ENCODE peak calls at places on chromosomes 2 and 18, in six cellular contexts. G, I, X, E, W and L are unnamed samples. For H3K9me3, the result is how much of the 10 kb centered on the place peaks cover.

GRCh38 chr2:27572439-27572838 is 10.4 kb upstream of the ZNF512 start:
- DNase-seq in W (no peak), E (no peak), X (no peak), G (no peak), I (no peak), L (no peak)

GRCh38 chr2:165725421-165725820 is 68.6 kb downstream of the GALNT3 start:
- DNase-seq in E (no peak), X (no peak), W (no peak), I (no peak), G (no peak), L (no peak)

GRCh38 chr2:118496870-118497611 is 350.4 kb downstream of the EN1 start:
- DNase-seq in E (no peak), I (no peak), G (no peak), X (no peak), W (no peak), L (no peak)

GRCh38 chr2:134341476-134341875 is 87.6 kb downstream of the MGAT5 start:
- DNase-seq in X (no peak), G (no peak), E (no peak), I (no peak), W (no peak), L (no peak)

GRCh38 chr2:43462866-43463641 is 132.8 kb downstream of the THADA start:
- DNase-seq in E (peak), G (no peak), X (no peak), W (peak), I (no peak), L (no peak)

GRCh38 chr2:217611626-217612127 is 391.1 kb downstream of the TNS1 start:
- DNase-seq in X (no peak), G (no peak), W (no peak), I (no peak), E (no peak), L (no peak)

GRCh38 chr2:50143822-50144575 is 887.9 kb downstream of the NRXN1 start:
- DNase-seq in X (no peak), W (peak), I (peak), G (no peak), E (peak), L (no peak)

GRCh38 chr2:151051584-151052220 is 210.0 kb downstream of the RBM43 start:
- DNase-seq in G (no peak), E (peak), I (peak), X (no peak), W (peak), L (no peak)

GRCh38 chr2:152491139-152491472 is 156.1 kb downstream of the FMNL2 start:
- DNase-seq in X (peak), W (no peak), G (no peak), I (peak), E (no peak), L (peak)

GRCh38 chr18:77095356-77096030 is 37.1 kb downstream of the MBP start:
- DNase-seq in G (no peak), I (no peak), X (peak), E (no peak), W (no peak), L (no peak)

GRCh38 chr18:56468379-56468778 is 170.0 kb downstream of the TXNL1 start:
- DNase-seq in G (no peak), I (no peak), W (no peak), E (no peak), X (no peak), L (no peak)

GRCh38 chr2:233265899-233266431 is 14.5 kb downstream of the ATG16L1 start:
- DNase-seq in W (no peak), X (no peak), G (no peak), I (no peak), E (no peak), L (no peak)

GRCh38 chr2:47061989-47062678 is 93.0 kb downstream of the STPG4 start:
- DNase-seq in G (no peak), W (no peak), X (no peak), E (no peak), I (no peak), L (no peak)

GRCh38 chr18:48660346-48661228 is 121.8 kb downstream of the CTIF start:
- DNase-seq in G (no peak), I (no peak), X (no peak), E (no peak), W (no peak), L (no peak)

GRCh38 chr2:239939736-239940483 is 85.2 kb downstream of the NDUFA10 start:
- DNase-seq in G (no peak), E (no peak), X (peak), W (no peak), I (no peak), L (peak)

GRCh38 chr18:74541703-74542555 is 7.6 kb downstream of the CNDP1 start:
- DNase-seq in W (peak), E (no peak), X (no peak), G (no peak), I (no peak), L (no peak)

GRCh38 chr18:59268722-59269562 is 4.3 kb downstream of the RAX start:
- DNase-seq in G (no peak), X (no peak), W (peak), E (no peak), I (peak), L (no peak)

GRCh38 chr2:100577777-100578176 is 15.0 kb downstream of the PDCL3 start:
- DNase-seq in W (no peak), E (no peak), I (no peak), X (no peak), G (no peak), L (no peak)

GRCh38 chr2:6791682-6792081 is 74.0 kb downstream of the CMPK2 start:
- DNase-seq in G (no peak), X (no peak), I (no peak), W (no peak), E (no peak), L (no peak)

GRCh38 chr2:218992703-218993344 is 398 bp downstream of the CRYBA2 start:
- DNase-seq in E (no peak), G (no peak), I (peak), X (no peak), W (peak), L (no peak)

GRCh38 chr2:31238906-31239841 is 5.2 kb downstream of the EHD3 start:
- DNase-seq in G (no peak), W (no peak), I (no peak), E (no peak), X (no peak), L (no peak)

GRCh38 chr2:30150786-30151185 is 4.0 kb downstream of the YPEL5 start:
- DNase-seq in X (no peak), I (no peak), W (no peak), G (no peak), E (no peak), L (no peak)

GRCh38 chr2:215816424-215816823 is 196.9 kb downstream of the MREG start:
- DNase-seq in I (no peak), G (no peak), W (no peak), E (no peak), X (no peak), L (no peak)

GRCh38 chr2:235896061-235896460 is 272.1 kb downstream of the GBX2 start:
- DNase-seq in E (no peak), I (no peak), X (no peak), W (no peak), G (no peak), L (no peak)

GRCh38 chr2:3654464-3655225 is 3.4 kb upstream of the ALLC start:
- DNase-seq in G (no peak), I (no peak), E (no peak), X (no peak), W (no peak), L (no peak)

GRCh38 chr2:237486334-237486818 is 675 bp upstream of the MLPH start:
- DNase-seq in G (no peak), E (no peak), W (no peak), X (no peak), I (peak), L (no peak)

GRCh38 chr2:117785740-117786139 is 28.8 kb upstream of the DDX18 start:
- DNase-seq in G (no peak), I (peak), X (no peak), W (peak), E (peak), L (no peak)

GRCh38 chr2:79105259-79105658 is 15.0 kb upstream of the REG1A start:
- DNase-seq in I (no peak), G (no peak), X (no peak), E (no peak), W (no peak), L (no peak)

GRCh38 chr18:27844416-27844792 is 332.5 kb downstream of the CDH2 start:
- DNase-seq in G (no peak), X (no peak), I (no peak), E (no peak), W (no peak), L (no peak)

GRCh38 chr2:175844169-175844568 is 157.9 kb downstream of the LNPK start:
- DNase-seq in G (no peak), I (no peak), E (no peak), W (no peak), X (no peak), L (no peak)

GRCh38 chr2:144524190-144524957 is 4.5 kb upstream of the ZEB2 start:
- DNase-seq in G (no peak), X (peak), E (no peak), I (peak), W (peak), L (peak)

GRCh38 chr2:1421731-1422130 is 8.5 kb downstream of the TPO start:
- DNase-seq in G (no peak), X (no peak), W (no peak), I (no peak), E (no peak), L (no peak)

GRCh38 chr2:221444106-221444505 is 128.0 kb downstream of the EPHA4 start:
- DNase-seq in X (no peak), G (no peak), E (no peak), I (no peak), W (no peak), L (peak)

GRCh38 chr18:11654736-11655604 is 34.1 kb upstream of the GNAL start:
- DNase-seq in X (peak), W (peak), E (peak), I (peak), G (no peak), L (peak)

GRCh38 chr2:64769392-64770044 is 115.8 kb upstream of the SERTAD2 start:
- DNase-seq in W (peak), G (no peak), X (no peak), I (no peak), E (no peak), L (no peak)

GRCh38 chr2:64770137-64770780 is 116.5 kb upstream of the SERTAD2 start:
- DNase-seq in G (no peak), E (no peak), W (no peak), X (no peak), I (no peak), L (no peak)

GRCh38 chr2:64766841-64767669 is 113.3 kb upstream of the SERTAD2 start:
- DNase-seq in W (no peak), E (no peak), I (peak), X (no peak), G (no peak), L (no peak)

GRCh38 chr2:64768426-64769033 is 114.8 kb upstream of the SERTAD2 start:
- DNase-seq in W (no peak), X (no peak), E (peak), I (no peak), G (no peak), L (no peak)

GRCh38 chr2:64767670-64768425 is 114.1 kb upstream of the SERTAD2 start:
- DNase-seq in E (peak), X (peak), G (peak), I (peak), W (peak), L (peak)
- H3K4me3 ChIP-seq in E (peak), X (peak), G (peak), I (peak), W (peak), L (peak)

GRCh38 chr2:123061534-123061933 is 963.6 kb upstream of the CNTNAP5 start:
- DNase-seq in W (no peak), I (peak), E (no peak), G (no peak), X (no peak), L (no peak)
- H3K9me3 ChIP-seq in W (under half), I (under half), E (under half), G (under half), X (under half), L (under half)

DNA sequence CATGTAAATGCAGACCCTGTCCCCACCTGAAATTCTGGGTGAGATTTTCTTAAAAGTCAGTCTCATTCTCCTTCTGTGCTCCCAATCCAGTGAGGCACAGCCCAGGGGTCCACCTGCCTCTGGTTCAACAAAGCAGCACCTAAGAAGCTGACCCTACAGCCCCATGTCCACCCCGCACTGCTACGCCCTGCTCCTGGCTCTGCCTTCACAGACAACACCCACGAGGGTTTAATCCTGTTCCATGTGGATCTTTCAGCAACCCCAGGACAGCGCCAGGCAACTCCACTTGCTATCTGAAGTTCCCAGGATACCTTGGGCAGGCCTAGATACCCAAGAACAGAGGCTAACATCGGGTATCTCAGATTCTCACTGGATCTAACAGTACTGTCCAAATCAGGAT is 44.9 kb downstream of the HDLBP start:
- DNase-seq in X (no peak), G (no peak), E (no peak), I (no peak), W (no peak), L (no peak)
- H3K4me3 ChIP-seq in X (no peak), G (peak), E (peak), I (no peak), W (peak), L (peak)

GRCh38 chr2:22788749-22789148 is 596.2 kb upstream of the KLHL29 start:
- DNase-seq in X (no peak), G (no peak), W (no peak), E (no peak), I (no peak), L (no peak)

GRCh38 chr2:22787745-22788144 is 597.2 kb upstream of the KLHL29 start:
- DNase-seq in E (no peak), G (no peak), W (no peak), X (no peak), I (no peak), L (no peak)

GRCh38 chr2:22784586-22784985 is 600.4 kb upstream of the KLHL29 start:
- DNase-seq in G (no peak), X (no peak), W (no peak), I (peak), E (no peak), L (no peak)
- H3K9me3 ChIP-seq in G (under half), X (under half), W (under half), I (under half), E (under half), L (under half)

GRCh38 chr2:197495433-197496134 is 4.1 kb downstream of the HSPD1 start:
- DNase-seq in I (no peak), G (no peak), W (no peak), X (no peak), E (no peak), L (no peak)
- H3K4me3 ChIP-seq in I (no peak), G (no peak), W (no peak), X (no peak), E (no peak), L (no peak)

GRCh38 chr2:242043538-242044205 is 174.1 kb downstream of the RTP5 start:
- DNase-seq in I (no peak), X (no peak), W (no peak), E (no peak), G (no peak), L (no peak)
- H3K9me3 ChIP-seq in I (under half), X (under half), W (under half), E (under half), G (under half), L (under half)

DNA sequence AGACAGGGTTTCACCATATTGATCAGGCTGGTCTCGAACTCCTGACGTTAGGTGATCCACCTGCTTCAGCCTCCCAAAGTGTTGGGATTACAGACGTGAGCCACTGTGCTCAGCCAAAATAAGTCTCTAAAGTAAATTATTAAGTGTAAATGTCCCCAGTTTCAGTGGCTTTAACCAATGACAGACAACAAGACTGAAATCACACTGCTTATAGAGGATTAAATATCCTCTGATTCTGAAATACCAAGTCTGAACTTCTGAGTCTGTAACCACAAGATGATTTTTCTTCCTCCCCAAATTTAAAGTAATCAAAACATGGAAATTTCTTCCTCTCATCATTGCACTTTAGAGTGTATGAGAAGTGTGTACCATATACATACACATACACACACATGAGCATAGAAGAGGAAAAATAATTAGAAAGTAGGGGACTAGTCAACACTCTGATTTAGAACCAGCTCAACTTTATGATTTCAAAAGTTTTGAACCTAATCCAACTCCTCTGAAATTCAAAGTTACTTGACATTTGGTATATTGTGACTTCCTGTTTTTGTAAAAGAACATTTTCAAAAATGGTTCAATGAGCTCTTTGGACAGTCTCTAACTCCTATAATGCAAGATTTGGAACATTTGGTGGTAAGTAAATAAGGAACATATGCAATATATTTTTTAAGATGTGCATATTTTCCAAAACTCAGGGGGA is 16.6 kb upstream of the ANKRD44 start:
- DNase-seq in I (no peak), G (no peak), E (no peak), W (no peak), X (no peak), L (no peak)
- H3K4me3 ChIP-seq in I (no peak), G (no peak), E (no peak), W (no peak), X (no peak), L (no peak)

GRCh38 chr18:78767648-78768071 is 212.0 kb upstream of the SALL3 start:
- DNase-seq in I (no peak), W (no peak), G (no peak), E (no peak), X (no peak), L (no peak)

GRCh38 chr18:78768655-78769501 is 210.7 kb upstream of the SALL3 start:
- DNase-seq in W (no peak), X (no peak), G (no peak), I (no peak), E (no peak), L (no peak)

GRCh38 chr18:78770149-78771139 is 209.2 kb upstream of the SALL3 start:
- DNase-seq in G (no peak), W (no peak), E (no peak), X (no peak), I (peak), L (no peak)

GRCh38 chr18:78768221-78768620 is 211.4 kb upstream of the SALL3 start:
- DNase-seq in I (no peak), W (no peak), X (no peak), G (no peak), E (no peak), L (no peak)

GRCh38 chr18:78769502-78770113 is 210.0 kb upstream of the SALL3 start:
- DNase-seq in W (no peak), X (no peak), E (no peak), G (no peak), I (no peak), L (no peak)
- H3K9me3 ChIP-seq in W (under half), X (under half), E (under half), G (under half), I (under half), L (under half)

GRCh38 chr2:190183535-190183934 is 121.0 kb upstream of the MSTN start:
- DNase-seq in X (no peak), I (no peak), W (no peak), G (no peak), E (no peak), L (no peak)

GRCh38 chr2:190182071-190182524 is 119.6 kb upstream of the MSTN start:
- DNase-seq in G (no peak), I (no peak), E (no peak), X (no peak), W (no peak), L (no peak)

GRCh38 chr2:190180313-190181065 is 118.0 kb upstream of the MSTN start:
- DNase-seq in I (peak), X (peak), E (peak), G (no peak), W (peak), L (peak)

GRCh38 chr2:190179754-190180312 is 117.3 kb upstream of the MSTN start:
- DNase-seq in G (no peak), X (no peak), I (peak), E (no peak), W (no peak), L (no peak)

GRCh38 chr2:190181066-190181681 is 118.6 kb upstream of the MSTN start:
- DNase-seq in W (no peak), I (no peak), G (no peak), E (peak), X (no peak), L (no peak)
- H3K4me3 ChIP-seq in W (peak), I (peak), G (peak), E (peak), X (peak), L (peak)